ENCODE peak calls at places on chromosome 14, in six cellular contexts. One of them, this sample, is unnamed.

GRCh38 chr14:53331247-53331646 is 178.1 kb upstream of the DDHD1 start:
- DNase-seq in astrocyte of the hippocampus: peak
- DNase-seq in AG10803: peak
- DNase-seq in cardiac muscle cell: no peak
- DNase-seq in naive thymus-derived CD4-positive, alpha-beta T cell: no peak
- DNase-seq in adrenal gland: no peak
- DNase-seq in this sample: no peak

GRCh38 chr14:21528381-21529348 is 2.5 kb upstream of the SALL2 start:
- DNase-seq in astrocyte of the hippocampus: no peak
- DNase-seq in AG10803: no peak
- DNase-seq in cardiac muscle cell: no peak
- DNase-seq in naive thymus-derived CD4-positive, alpha-beta T cell: no peak
- DNase-seq in adrenal gland: no peak
- DNase-seq in this sample: no peak

GRCh38 chr14:62162998-62163589 is 400.9 kb downstream of the SNAPC1 start:
- DNase-seq in astrocyte of the hippocampus: peak
- DNase-seq in AG10803: peak
- DNase-seq in cardiac muscle cell: peak
- DNase-seq in naive thymus-derived CD4-positive, alpha-beta T cell: peak
- DNase-seq in adrenal gland: peak
- DNase-seq in this sample: no peak

GRCh38 chr14:54343276-54344121 is 53.3 kb upstream of the CDKN3 start:
- DNase-seq in astrocyte of the hippocampus: peak
- DNase-seq in AG10803: no peak
- DNase-seq in cardiac muscle cell: no peak
- DNase-seq in naive thymus-derived CD4-positive, alpha-beta T cell: no peak
- DNase-seq in adrenal gland: no peak
- DNase-seq in this sample: no peak

GRCh38 chr14:80946797-80947196 is 5.3 kb upstream of the CEP128 start:
- DNase-seq in astrocyte of the hippocampus: no peak
- DNase-seq in AG10803: no peak
- DNase-seq in cardiac muscle cell: no peak
- DNase-seq in naive thymus-derived CD4-positive, alpha-beta T cell: no peak
- DNase-seq in adrenal gland: no peak
- DNase-seq in this sample: no peak

GRCh38 chr14:81401420-81402122 is 1.4 kb upstream of the STON2 start:
- DNase-seq in astrocyte of the hippocampus: peak
- DNase-seq in AG10803: peak
- DNase-seq in cardiac muscle cell: no peak
- DNase-seq in naive thymus-derived CD4-positive, alpha-beta T cell: no peak
- DNase-seq in adrenal gland: no peak
- DNase-seq in this sample: no peak

GRCh38 chr14:99258341-99258781 is 13.6 kb downstream of the BCL11B start:
- DNase-seq in astrocyte of the hippocampus: no peak
- DNase-seq in AG10803: no peak
- DNase-seq in cardiac muscle cell: no peak
- DNase-seq in naive thymus-derived CD4-positive, alpha-beta T cell: peak
- DNase-seq in adrenal gland: no peak
- DNase-seq in this sample: no peak

GRCh38 chr14:35295845-35296161 is 3.6 kb downstream of the PSMA6 start:
- DNase-seq in astrocyte of the hippocampus: no peak
- DNase-seq in AG10803: no peak
- DNase-seq in cardiac muscle cell: peak
- DNase-seq in naive thymus-derived CD4-positive, alpha-beta T cell: no peak
- DNase-seq in adrenal gland: no peak
- DNase-seq in this sample: no peak

GRCh38 chr14:89899917-89900680 is 54.4 kb downstream of the EFCAB11 start:
- DNase-seq in astrocyte of the hippocampus: peak
- DNase-seq in AG10803: peak
- DNase-seq in cardiac muscle cell: peak
- DNase-seq in naive thymus-derived CD4-positive, alpha-beta T cell: no peak
- DNase-seq in adrenal gland: no peak
- DNase-seq in this sample: no peak

GRCh38 chr14:104499784-104500496 is 79.6 kb upstream of the C14orf180 start:
- DNase-seq in astrocyte of the hippocampus: no peak
- DNase-seq in AG10803: no peak
- DNase-seq in cardiac muscle cell: no peak
- DNase-seq in naive thymus-derived CD4-positive, alpha-beta T cell: no peak
- DNase-seq in adrenal gland: no peak
- DNase-seq in this sample: no peak

GRCh38 chr14:104087981-104088850 is 2.7 kb downstream of the ASPG start:
- DNase-seq in astrocyte of the hippocampus: no peak
- DNase-seq in AG10803: no peak
- DNase-seq in cardiac muscle cell: no peak
- DNase-seq in naive thymus-derived CD4-positive, alpha-beta T cell: no peak
- DNase-seq in adrenal gland: peak
- DNase-seq in this sample: no peak

GRCh38 chr14:75881986-75882385 is 99.8 kb downstream of the TGFB3 start:
- DNase-seq in astrocyte of the hippocampus: no peak
- DNase-seq in AG10803: peak
- DNase-seq in cardiac muscle cell: no peak
- DNase-seq in naive thymus-derived CD4-positive, alpha-beta T cell: no peak
- DNase-seq in adrenal gland: no peak
- DNase-seq in this sample: no peak

GRCh38 chr14:98819132-98819866 is 452.7 kb downstream of the BCL11B start:
- DNase-seq in astrocyte of the hippocampus: no peak
- DNase-seq in AG10803: no peak
- DNase-seq in cardiac muscle cell: no peak
- DNase-seq in naive thymus-derived CD4-positive, alpha-beta T cell: no peak
- DNase-seq in adrenal gland: no peak
- DNase-seq in this sample: no peak

GRCh38 chr14:65408113-65408512 is 4.4 kb upstream of the FUT8 start:
- DNase-seq in astrocyte of the hippocampus: no peak
- DNase-seq in AG10803: no peak
- DNase-seq in cardiac muscle cell: no peak
- DNase-seq in naive thymus-derived CD4-positive, alpha-beta T cell: no peak
- DNase-seq in adrenal gland: no peak
- DNase-seq in this sample: no peak

GRCh38 chr14:61321385-61322010 is at the start of gene PRKCH:
- DNase-seq in astrocyte of the hippocampus: peak
- DNase-seq in AG10803: peak
- DNase-seq in cardiac muscle cell: peak
- DNase-seq in naive thymus-derived CD4-positive, alpha-beta T cell: peak
- DNase-seq in adrenal gland: peak
- DNase-seq in this sample: peak

GRCh38 chr14:94142247-94142646 is 12.8 kb upstream of the IFI27L2 start:
- DNase-seq in astrocyte of the hippocampus: no peak
- DNase-seq in AG10803: no peak
- DNase-seq in cardiac muscle cell: no peak
- DNase-seq in naive thymus-derived CD4-positive, alpha-beta T cell: no peak
- DNase-seq in adrenal gland: no peak
- DNase-seq in this sample: no peak

GRCh38 chr14:56490379-56490778 is 89.2 kb upstream of the TMEM260 start:
- DNase-seq in astrocyte of the hippocampus: peak
- DNase-seq in AG10803: peak
- DNase-seq in cardiac muscle cell: peak
- DNase-seq in naive thymus-derived CD4-positive, alpha-beta T cell: peak
- DNase-seq in adrenal gland: no peak
- DNase-seq in this sample: no peak

GRCh38 chr14:86540636-86541247 is 1010.8 kb downstream of the FLRT2 start:
- DNase-seq in astrocyte of the hippocampus: no peak
- DNase-seq in AG10803: peak
- DNase-seq in cardiac muscle cell: no peak
- DNase-seq in naive thymus-derived CD4-positive, alpha-beta T cell: no peak
- DNase-seq in adrenal gland: no peak
- DNase-seq in this sample: no peak

GRCh38 chr14:99878563-99878962 is 85.3 kb downstream of the EML1 start:
- DNase-seq in astrocyte of the hippocampus: no peak
- DNase-seq in AG10803: no peak
- DNase-seq in cardiac muscle cell: no peak
- DNase-seq in naive thymus-derived CD4-positive, alpha-beta T cell: no peak
- DNase-seq in adrenal gland: no peak
- DNase-seq in this sample: no peak

GRCh38 chr14:75487155-75487671 is 35.1 kb upstream of the BATF start:
- DNase-seq in astrocyte of the hippocampus: no peak
- DNase-seq in AG10803: no peak
- DNase-seq in cardiac muscle cell: no peak
- DNase-seq in naive thymus-derived CD4-positive, alpha-beta T cell: no peak
- DNase-seq in adrenal gland: no peak
- DNase-seq in this sample: no peak

GRCh38 chr14:78310263-78310662 is 140.1 kb downstream of the NRXN3 start:
- DNase-seq in astrocyte of the hippocampus: no peak
- DNase-seq in AG10803: no peak
- DNase-seq in cardiac muscle cell: no peak
- DNase-seq in naive thymus-derived CD4-positive, alpha-beta T cell: no peak
- DNase-seq in adrenal gland: no peak
- DNase-seq in this sample: no peak

GRCh38 chr14:65854215-65854614 is 441.7 kb downstream of the FUT8 start:
- DNase-seq in astrocyte of the hippocampus: no peak
- DNase-seq in AG10803: no peak
- DNase-seq in cardiac muscle cell: no peak
- DNase-seq in naive thymus-derived CD4-positive, alpha-beta T cell: no peak
- DNase-seq in adrenal gland: no peak
- DNase-seq in this sample: no peak

GRCh38 chr14:33348510-33348909 is 409.8 kb downstream of the NPAS3 start:
- DNase-seq in astrocyte of the hippocampus: no peak
- DNase-seq in AG10803: no peak
- DNase-seq in cardiac muscle cell: no peak
- DNase-seq in naive thymus-derived CD4-positive, alpha-beta T cell: no peak
- DNase-seq in adrenal gland: no peak
- DNase-seq in this sample: no peak

GRCh38 chr14:106691601-106692291 is 1165.4 kb downstream of the TMEM121 start:
- DNase-seq in astrocyte of the hippocampus: no peak
- DNase-seq in AG10803: no peak
- DNase-seq in cardiac muscle cell: no peak
- DNase-seq in naive thymus-derived CD4-positive, alpha-beta T cell: peak
- DNase-seq in adrenal gland: peak
- DNase-seq in this sample: no peak

GRCh38 chr14:104361921-104362681 is 217.5 kb upstream of the C14orf180 start:
- DNase-seq in astrocyte of the hippocampus: no peak
- DNase-seq in AG10803: no peak
- DNase-seq in cardiac muscle cell: no peak
- DNase-seq in naive thymus-derived CD4-positive, alpha-beta T cell: no peak
- DNase-seq in adrenal gland: no peak
- DNase-seq in this sample: no peak

GRCh38 chr14:76977793-76978730 is 50.4 kb downstream of the IRF2BPL start:
- DNase-seq in astrocyte of the hippocampus: peak
- DNase-seq in AG10803: peak
- DNase-seq in cardiac muscle cell: no peak
- DNase-seq in naive thymus-derived CD4-positive, alpha-beta T cell: peak
- DNase-seq in adrenal gland: peak
- DNase-seq in this sample: no peak

GRCh38 chr14:32594766-32595165 is 265.7 kb downstream of the AKAP6 start:
- DNase-seq in astrocyte of the hippocampus: peak
- DNase-seq in AG10803: peak
- DNase-seq in cardiac muscle cell: no peak
- DNase-seq in naive thymus-derived CD4-positive, alpha-beta T cell: no peak
- DNase-seq in adrenal gland: no peak
- DNase-seq in this sample: no peak

GRCh38 chr14:87992720-87993484 is at the start of gene GALC:
- DNase-seq in astrocyte of the hippocampus: peak
- DNase-seq in AG10803: peak
- DNase-seq in cardiac muscle cell: peak
- DNase-seq in naive thymus-derived CD4-positive, alpha-beta T cell: peak
- DNase-seq in adrenal gland: peak
- DNase-seq in this sample: peak

GRCh38 chr14:75322746-75323145 is 44.1 kb downstream of the FOS start:
- DNase-seq in astrocyte of the hippocampus: no peak
- DNase-seq in AG10803: no peak
- DNase-seq in cardiac muscle cell: no peak
- DNase-seq in naive thymus-derived CD4-positive, alpha-beta T cell: no peak
- DNase-seq in adrenal gland: no peak
- DNase-seq in this sample: no peak

GRCh38 chr14:101201535-101202125 is 298.1 kb upstream of the RTL1 start:
- DNase-seq in astrocyte of the hippocampus: no peak
- DNase-seq in AG10803: no peak
- DNase-seq in cardiac muscle cell: no peak
- DNase-seq in naive thymus-derived CD4-positive, alpha-beta T cell: no peak
- DNase-seq in adrenal gland: no peak
- DNase-seq in this sample: no peak

GRCh38 chr14:61690039-61690438 is 5.3 kb upstream of the HIF1A start:
- DNase-seq in astrocyte of the hippocampus: no peak
- DNase-seq in AG10803: no peak
- DNase-seq in cardiac muscle cell: no peak
- DNase-seq in naive thymus-derived CD4-positive, alpha-beta T cell: no peak
- DNase-seq in adrenal gland: no peak
- DNase-seq in this sample: no peak

GRCh38 chr14:21093769-21094681 is 4.4 kb downstream of the ZNF219 start:
- DNase-seq in astrocyte of the hippocampus: peak
- DNase-seq in AG10803: no peak
- DNase-seq in cardiac muscle cell: peak
- DNase-seq in naive thymus-derived CD4-positive, alpha-beta T cell: no peak
- DNase-seq in adrenal gland: no peak
- DNase-seq in this sample: no peak

GRCh38 chr14:94559638-94560290 is 1.5 kb upstream of the SERPINA4 start:
- DNase-seq in astrocyte of the hippocampus: no peak
- DNase-seq in AG10803: no peak
- DNase-seq in cardiac muscle cell: no peak
- DNase-seq in naive thymus-derived CD4-positive, alpha-beta T cell: no peak
- DNase-seq in adrenal gland: no peak
- DNase-seq in this sample: no peak

GRCh38 chr14:55430024-55430690 is 10.3 kb downstream of the TBPL2 start:
- DNase-seq in astrocyte of the hippocampus: peak
- DNase-seq in AG10803: peak
- DNase-seq in cardiac muscle cell: peak
- DNase-seq in naive thymus-derived CD4-positive, alpha-beta T cell: peak
- DNase-seq in adrenal gland: peak
- DNase-seq in this sample: no peak

GRCh38 chr14:54922598-54922997 is 20.0 kb upstream of the GCH1 start:
- DNase-seq in astrocyte of the hippocampus: no peak
- DNase-seq in AG10803: no peak
- DNase-seq in cardiac muscle cell: no peak
- DNase-seq in naive thymus-derived CD4-positive, alpha-beta T cell: no peak
- DNase-seq in adrenal gland: no peak
- DNase-seq in this sample: no peak

This sample was measured in pulmonary artery endothelial cell.